ENCODE peak calls at places on chromosomes 4 and X, in seven cellular contexts. K is endothelial cell of umbilical vein, W is K562, E is SK-N-SH, I is H1, B is HepG2, Y is GM12878. A is an unnamed sample. For H3K27me3, the result is how much of the 10 kb centered on the place peaks cover.

GRCh38 chr4:164136181-164136616 is 617.7 kb upstream of the SMIM31 start:
- DNase-seq in K (no peak), W (no peak), E (no peak), I (no peak), B (no peak), Y (no peak), A (peak)

GRCh38 chr4:24930136-24930535 is 17.3 kb upstream of the CCDC149 start:
- DNase-seq in K (no peak), W (no peak), E (no peak), I (no peak), B (no peak), Y (no peak), A (no peak)

GRCh38 chr4:57078685-57079521 is 31.3 kb downstream of the IGFBP7 start:
- DNase-seq in K (peak), W (no peak), E (no peak), I (no peak), B (peak), Y (no peak), A (no peak)

GRCh38 chr4:182113774-182114173 is 129.4 kb upstream of the TENM3 start:
- DNase-seq in K (no peak), W (no peak), E (no peak), I (no peak), B (no peak), Y (no peak), A (no peak)

GRCh38 chr4:37453361-37454262 is 209.1 kb downstream of the NWD2 start:
- DNase-seq in K (peak), W (peak), E (peak), I (no peak), B (no peak), Y (no peak), A (no peak)

GRCh38 chr4:81688085-81688484 is 216.4 kb upstream of the RASGEF1B start:
- DNase-seq in K (no peak), W (no peak), E (no peak), I (no peak), B (no peak), Y (no peak), A (no peak)

GRCh38 chrX:3666975-3667374 is 46.5 kb downstream of the PRKX start:
- DNase-seq in K (no peak), W (no peak), E (no peak), I (no peak), B (no peak), Y (no peak), A (no peak)

GRCh38 chr4:7295201-7295916 is 103.0 kb downstream of the SORCS2 start:
- DNase-seq in K (no peak), W (no peak), E (peak), I (no peak), B (no peak), Y (no peak), A (no peak)

GRCh38 chr4:182354867-182355266 is 111.7 kb downstream of the TENM3 start:
- DNase-seq in K (no peak), W (no peak), E (no peak), I (no peak), B (no peak), Y (no peak), A (no peak)

GRCh38 chr4:181219783-181220416 is 1023.3 kb upstream of the TENM3 start:
- DNase-seq in K (no peak), W (no peak), E (no peak), I (no peak), B (no peak), Y (no peak), A (no peak)

GRCh38 chr4:14827111-14827510 is 175.2 kb upstream of the CPEB2 start:
- DNase-seq in K (no peak), W (no peak), E (peak), I (no peak), B (no peak), Y (no peak), A (no peak)

GRCh38 chrX:13080128-13080795 is 35.8 kb upstream of the FAM9C start:
- DNase-seq in K (no peak), W (no peak), E (no peak), I (no peak), B (no peak), Y (no peak), A (no peak)

GRCh38 chr4:37802068-37802666 is 24.3 kb upstream of the PGM2 start:
- DNase-seq in K (peak), W (peak), E (peak), I (no peak), B (peak), Y (no peak), A (peak)

DNA sequence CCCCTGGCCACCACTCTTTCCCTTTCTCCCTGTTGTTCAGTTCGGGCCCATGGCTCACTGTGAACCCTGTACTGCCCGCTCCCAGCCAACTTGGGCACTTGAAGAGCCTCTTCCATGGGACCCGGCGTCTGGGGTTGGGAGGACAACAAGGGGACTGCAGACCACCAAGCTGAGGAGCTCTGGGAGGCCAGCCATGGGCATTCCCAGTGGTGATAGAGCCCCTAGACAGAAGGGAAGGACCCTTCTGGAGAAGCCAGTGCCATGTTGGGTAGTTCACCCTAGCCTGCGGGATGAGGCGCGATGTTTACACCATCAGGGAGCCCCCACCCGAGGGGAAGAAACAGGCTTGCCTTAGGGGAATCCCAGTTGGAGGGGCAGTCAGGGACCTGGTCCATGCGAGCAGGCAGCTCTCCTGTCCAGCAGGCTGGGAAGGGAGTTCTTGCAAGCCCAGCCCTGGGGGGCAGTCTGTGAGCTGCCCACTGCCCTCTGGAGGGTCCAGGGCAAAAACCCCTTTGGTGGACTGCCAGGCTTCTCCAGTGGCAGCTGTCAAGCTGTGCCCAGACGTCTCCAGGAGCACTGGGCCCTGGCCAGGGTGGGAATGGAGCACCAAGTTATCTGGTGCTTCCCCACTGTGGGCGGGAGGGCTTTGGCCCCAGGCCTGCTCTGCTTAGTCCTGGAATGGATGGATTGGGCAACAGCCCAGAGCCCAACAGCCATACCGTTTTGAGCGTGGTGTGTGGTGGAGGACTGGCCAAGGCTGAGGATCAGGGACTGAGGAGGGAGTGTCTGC is 23.7 kb upstream of the UBA1 start:
- DNase-seq in K (no peak), W (no peak), E (peak), I (no peak), B (no peak), Y (no peak), A (no peak)
- H3K27me3 ChIP-seq in K (under half), W (under half), E (under half), I (under half), B (under half), Y (under half), A (under half)

DNA sequence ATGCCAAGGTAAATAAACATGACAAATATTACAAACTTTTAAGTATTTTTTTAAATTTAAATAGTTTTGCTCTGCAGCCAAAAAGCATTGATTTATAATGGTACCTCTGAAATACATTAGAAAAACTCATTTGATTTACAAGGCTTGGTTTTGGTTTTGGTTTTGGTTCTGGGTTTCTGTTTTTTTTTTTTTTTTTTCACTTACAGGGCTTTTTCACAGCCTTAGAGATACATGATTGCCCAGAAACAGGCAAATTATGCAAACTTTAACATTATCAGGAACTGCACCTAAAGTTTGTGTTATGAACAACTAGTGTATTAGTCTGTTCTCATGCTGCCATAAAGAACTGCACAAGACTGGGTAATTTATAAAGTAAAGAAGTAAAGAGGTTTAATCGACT is 196.4 kb upstream of the DDX53 start:
- DNase-seq in K (no peak), W (no peak), E (no peak), I (no peak), B (no peak), Y (no peak), A (no peak)
- TF ChIP-seq MAX in K (no peak), W (no peak), E (no peak), I (no peak), B (no peak), Y (no peak), A (no peak)

DNA sequence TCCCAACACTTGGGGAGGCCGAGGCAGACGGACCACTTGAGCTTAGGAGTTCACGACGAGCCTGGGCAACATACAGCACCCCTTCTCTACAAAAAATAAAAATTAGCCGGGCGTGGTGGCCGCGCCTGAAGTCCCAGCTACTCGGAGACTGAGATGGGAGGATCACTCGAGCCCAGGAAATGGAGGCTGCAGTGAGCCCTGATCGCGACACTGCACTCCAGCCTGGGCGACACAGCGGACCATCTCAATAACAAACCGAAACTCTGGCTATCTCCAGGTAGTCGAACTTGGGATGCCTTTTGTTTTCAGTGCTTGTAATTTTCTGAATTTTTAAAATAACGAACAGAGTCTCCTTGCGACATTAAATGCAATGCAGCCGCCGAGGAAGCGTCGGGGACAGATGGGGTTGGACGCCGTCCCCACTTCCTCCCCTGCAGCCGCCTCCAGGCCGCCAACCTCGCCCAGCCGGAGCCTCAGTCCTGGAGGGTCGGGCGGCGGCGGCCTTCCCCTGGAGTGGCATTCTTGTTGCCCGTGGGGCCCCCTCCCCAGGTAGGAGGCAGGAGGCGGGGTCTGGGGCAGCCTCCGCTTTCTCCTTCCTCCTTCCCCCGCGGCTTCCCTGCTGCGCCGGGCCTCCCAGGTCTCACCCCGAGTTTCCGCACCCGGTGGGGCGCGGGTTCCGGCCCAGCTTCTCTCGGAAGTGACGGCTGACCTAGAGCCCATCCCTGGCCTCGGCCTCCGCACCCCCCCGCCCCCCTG is 14.6 kb downstream of the HMX1 start:
- DNase-seq in K (no peak), W (no peak), E (no peak), I (no peak), B (no peak), Y (no peak), A (no peak)
- H3K27me3 ChIP-seq in K (half or more), W (under half), E (under half), I (half or more), B (half or more), Y (under half), A (under half)

GRCh38 chrX:136694491-136695087 is 46.6 kb downstream of the CD40LG start:
- DNase-seq in K (peak), W (peak), E (peak), I (no peak), B (peak), Y (no peak), A (peak)
- TF ChIP-seq MAX in K (no peak), W (no peak), E (no peak), I (no peak), B (no peak), Y (no peak), A (no peak)

GRCh38 chr4:121938282-121939092 is 13.4 kb downstream of the TRPC3 start:
- DNase-seq in K (no peak), W (no peak), E (no peak), I (no peak), B (peak), Y (no peak), A (no peak)
- H3K27me3 ChIP-seq in K (under half), W (under half), E (under half), I (under half), B (under half), Y (under half), A (under half)

GRCh38 chr4:112145326-112145819 is at the start of gene FAM241A:
- DNase-seq in K (peak), W (peak), E (peak), I (no peak), B (peak), Y (no peak), A (peak)
- TF ChIP-seq MAX in K (no peak), W (no peak), E (peak), I (no peak), B (peak), Y (no peak), A (peak)

GRCh38 chrX:33134164-33134563 is 77.2 kb downstream of the DMD start:
- DNase-seq in K (no peak), W (no peak), E (no peak), I (no peak), B (no peak), Y (no peak), A (no peak)
- H3K27me3 ChIP-seq in K (under half), W (under half), E (under half), I (under half), B (under half), Y (under half), A (under half)

DNA sequence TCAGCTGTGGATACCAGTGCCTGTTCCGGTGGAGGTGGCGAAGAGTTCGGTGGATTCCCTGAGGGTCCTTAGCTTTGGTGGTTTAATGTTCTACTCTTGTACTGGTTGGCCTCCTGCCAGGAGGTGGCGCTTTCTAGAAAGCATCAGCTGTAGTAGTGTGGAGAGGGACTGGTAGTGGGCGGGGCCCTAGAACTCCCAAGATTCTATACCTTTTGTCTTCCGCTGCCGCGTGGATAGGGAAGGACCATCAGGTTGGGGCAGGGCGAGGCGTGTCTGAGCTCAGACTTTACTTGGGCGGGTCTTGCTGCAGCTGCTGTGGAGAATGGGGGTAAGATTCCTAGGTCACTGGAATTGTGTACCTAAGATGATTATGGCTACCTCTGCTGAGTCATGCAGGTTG is 390.3 kb downstream of the FAM47A start:
- DNase-seq in K (no peak), W (no peak), E (no peak), I (no peak), B (no peak), Y (no peak), A (no peak)
- TF ChIP-seq MAX in K (no peak), W (no peak), E (no peak), I (no peak), B (no peak), Y (no peak), A (no peak)

GRCh38 chr4:1413221-1413663 is 7.0 kb upstream of the NKX1-1 start:
- DNase-seq in K (no peak), W (peak), E (peak), I (no peak), B (no peak), Y (no peak), A (no peak)
- H3K27me3 ChIP-seq in K (under half), W (under half), E (half or more), I (half or more), B (under half), Y (under half), A (under half)

GRCh38 chr4:1060121-1060520 is 48.7 kb downstream of the FGFRL1 start:
- DNase-seq in K (no peak), W (no peak), E (no peak), I (no peak), B (no peak), Y (no peak), A (no peak)

GRCh38 chr4:1057403-1057745 is 45.9 kb downstream of the FGFRL1 start:
- DNase-seq in K (no peak), W (no peak), E (no peak), I (no peak), B (no peak), Y (no peak), A (no peak)

GRCh38 chr4:1060646-1061371 is 49.4 kb downstream of the FGFRL1 start:
- DNase-seq in K (no peak), W (no peak), E (no peak), I (no peak), B (no peak), Y (no peak), A (no peak)

GRCh38 chr4:1058198-1058996 is 47.0 kb downstream of the FGFRL1 start:
- DNase-seq in K (no peak), W (no peak), E (no peak), I (no peak), B (no peak), Y (no peak), A (no peak)

GRCh38 chr4:1058997-1059665 is 47.7 kb downstream of the FGFRL1 start:
- DNase-seq in K (no peak), W (no peak), E (no peak), I (no peak), B (no peak), Y (no peak), A (no peak)
- TF ChIP-seq MAX in K (no peak), W (no peak), E (no peak), I (no peak), B (no peak), Y (no peak), A (no peak)